ENCODE peak calls at places on chromosomes 2 and 18, in five cellular contexts. D, A, U, V and X are unnamed samples.

GRCh38 chr18:55529581-55529980 is 58.4 kb downstream of the TCF4 start:
- DNase-seq in D (no peak), A (no peak), U (no peak), V (no peak), X (no peak)

GRCh38 chr18:59910967-59911366 is 11.2 kb downstream of the PMAIP1 start:
- DNase-seq in D (no peak), A (no peak), U (peak), V (no peak), X (peak)

GRCh38 chr2:205390866-205391265 is 291.4 kb upstream of the NRP2 start:
- DNase-seq in D (no peak), A (peak), U (peak), V (no peak), X (no peak)

GRCh38 chr18:75168654-75169053 is 40.3 kb downstream of the PTGR3 start:
- DNase-seq in D (no peak), A (no peak), U (no peak), V (no peak), X (no peak)

GRCh38 chr2:207473203-207473865 is 56.4 kb upstream of the CREB1 start:
- DNase-seq in D (peak), A (peak), U (peak), V (no peak), X (peak)

GRCh38 chr2:118124293-118124891 is 36.1 kb downstream of the INSIG2 start:
- DNase-seq in D (peak), A (no peak), U (no peak), V (no peak), X (no peak)

GRCh38 chr2:227415538-227416424 is 28.0 kb upstream of the SCYGR1 start:
- DNase-seq in D (peak), A (no peak), U (peak), V (no peak), X (peak)

GRCh38 chr2:129870646-129871335 is 108.7 kb upstream of the RAB6C start:
- DNase-seq in D (no peak), A (no peak), U (no peak), V (no peak), X (no peak)

GRCh38 chr2:86017901-86018896 is 87.5 kb downstream of the POLR1A start:
- DNase-seq in D (peak), A (peak), U (peak), V (no peak), X (no peak)

GRCh38 chr2:179332903-179333302 is 68.3 kb upstream of the SESTD1 start:
- DNase-seq in D (no peak), A (no peak), U (peak), V (no peak), X (peak)

GRCh38 chr2:160652236-160652635 is 158.6 kb upstream of the RBMS1 start:
- DNase-seq in D (peak), A (no peak), U (no peak), V (no peak), X (peak)

GRCh38 chr18:43904209-43904837 is 627.0 kb upstream of the SYT4 start:
- DNase-seq in D (no peak), A (no peak), U (no peak), V (no peak), X (no peak)

GRCh38 chr18:12476955-12477354 is 69.2 kb downstream of the PRELID3A start:
- DNase-seq in D (no peak), A (no peak), U (no peak), V (no peak), X (no peak)

GRCh38 chr18:12474876-12475275 is 67.1 kb downstream of the PRELID3A start:
- DNase-seq in D (no peak), A (no peak), U (peak), V (no peak), X (peak)

GRCh38 chr18:12477606-12478005 is 69.9 kb downstream of the PRELID3A start:
- DNase-seq in D (no peak), A (no peak), U (no peak), V (no peak), X (no peak)

GRCh38 chr18:12479982-12480381 is 72.3 kb downstream of the PRELID3A start:
- DNase-seq in D (no peak), A (no peak), U (peak), V (no peak), X (no peak)

DNA sequence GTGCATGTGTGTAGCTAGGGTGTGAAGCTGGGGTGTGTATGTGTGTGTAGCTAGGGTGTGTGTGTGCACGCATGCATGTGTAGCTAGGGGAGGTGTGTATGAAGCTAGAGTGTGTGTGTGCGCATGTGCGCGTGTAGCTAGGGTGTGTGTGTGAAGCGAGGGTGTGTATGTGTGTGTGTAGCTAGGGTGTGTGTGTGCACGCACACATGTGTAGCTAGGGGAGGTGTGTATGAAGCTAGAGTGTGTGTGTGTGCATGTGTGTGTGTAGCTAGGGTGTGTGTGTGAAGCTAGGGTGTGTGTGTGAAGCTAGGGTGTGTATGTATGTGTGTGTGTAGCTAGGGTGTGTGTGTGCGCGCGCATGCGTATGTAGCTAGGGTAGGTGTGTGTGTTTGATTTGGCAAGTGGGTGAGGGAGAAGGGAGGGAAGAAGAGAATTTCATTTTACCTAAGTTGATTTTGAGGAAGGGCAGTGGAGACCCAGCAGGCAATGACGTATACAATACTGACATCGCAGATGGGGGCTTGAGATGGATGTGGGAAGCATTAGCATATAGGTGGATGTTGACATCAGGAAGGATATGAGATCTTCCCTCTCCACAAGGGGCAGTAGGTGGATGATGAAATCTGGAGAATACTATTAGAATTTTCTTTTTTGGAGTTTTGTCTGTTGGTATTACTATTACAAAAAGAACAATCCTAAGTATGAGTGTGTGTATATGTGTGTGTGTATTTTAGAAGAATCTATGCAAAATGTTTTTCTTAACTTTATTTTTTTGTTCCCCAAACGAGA is 70.7 kb downstream of the PRELID3A start:
- DNase-seq in D (no peak), A (no peak), U (no peak), V (no peak), X (no peak)
- H3K4me3 ChIP-seq in D (no peak), A (no peak), U (no peak), V (no peak), X (no peak)

GRCh38 chr2:97871096-97871780 is 124.5 kb downstream of the TMEM131 start:
- DNase-seq in D (no peak), A (no peak), U (peak), V (no peak), X (peak)

GRCh38 chr2:97869722-97870346 is 125.9 kb downstream of the TMEM131 start:
- DNase-seq in D (no peak), A (no peak), U (peak), V (no peak), X (no peak)

GRCh38 chr2:97868986-97869721 is 126.6 kb downstream of the TMEM131 start:
- DNase-seq in D (peak), A (no peak), U (peak), V (peak), X (peak)

DNA sequence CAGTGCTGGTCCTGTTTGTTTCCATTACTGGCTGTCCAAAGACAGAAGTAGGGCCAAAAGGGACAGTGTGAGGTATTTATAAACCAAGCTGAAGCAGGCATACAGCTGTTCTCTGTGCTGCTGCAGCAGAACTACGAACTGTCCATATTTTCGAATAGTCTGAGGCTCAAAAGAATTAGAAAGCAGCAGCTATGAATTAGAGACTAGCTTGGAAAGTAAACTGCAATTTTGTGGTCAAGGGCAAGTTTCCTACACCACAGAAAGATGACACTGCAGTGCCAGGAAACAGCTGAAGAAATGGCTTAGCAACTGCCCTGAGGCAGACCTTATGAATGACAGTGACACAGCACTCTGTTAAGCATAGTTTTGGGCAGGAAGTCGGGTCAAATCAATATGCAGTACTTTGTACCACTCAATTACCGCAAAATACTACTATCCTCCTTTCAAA is 125.3 kb downstream of the TMEM131 start:
- DNase-seq in D (no peak), A (no peak), U (peak), V (no peak), X (peak)
- H3K4me3 ChIP-seq in D (no peak), A (no peak), U (no peak), V (no peak), X (no peak)

GRCh38 chr2:17879137-17879912 is 858 bp downstream of the KCNS3 start:
- DNase-seq in D (peak), A (peak), U (peak), V (peak), X (peak)
- H3K4me3 ChIP-seq in D (peak), A (peak), U (peak), V (peak), X (peak)

GRCh38 chr2:12721571-12722444 is 5.1 kb downstream of the TRIB2 start:
- DNase-seq in D (no peak), A (no peak), U (peak), V (no peak), X (peak)
- H3K4me3 ChIP-seq in D (peak), A (no peak), U (no peak), V (no peak), X (peak)

GRCh38 chr2:11481426-11481788 is 15.4 kb upstream of the E2F6 start:
- DNase-seq in D (no peak), A (no peak), U (no peak), V (no peak), X (no peak)

GRCh38 chr2:11482473-11483031 is 16.6 kb upstream of the E2F6 start:
- DNase-seq in D (peak), A (no peak), U (no peak), V (no peak), X (no peak)

GRCh38 chr2:11480406-11480805 is 14.4 kb upstream of the E2F6 start:
- DNase-seq in D (no peak), A (no peak), U (no peak), V (no peak), X (no peak)

GRCh38 chr2:11480859-11481258 is 14.9 kb upstream of the E2F6 start:
- DNase-seq in D (no peak), A (no peak), U (no peak), V (no peak), X (no peak)

GRCh38 chr2:11481789-11482472 is 16.0 kb upstream of the E2F6 start:
- DNase-seq in D (peak), A (no peak), U (no peak), V (no peak), X (no peak)
- H3K4me3 ChIP-seq in D (peak), A (no peak), U (no peak), V (peak), X (no peak)